ENCODE peak calls at places on chromosomes 12 and 14, in four cellular contexts. M, O, W and Z are unnamed samples.

GRCh38 chr12:114294303-114294685 is 111.7 kb downstream of the TBX5 start:
- DNase-seq in O (no peak), W (no peak), M (no peak), Z (no peak)

GRCh38 chr12:104143002-104143401 is 5.0 kb upstream of the NFYB start:
- DNase-seq in M (no peak), O (no peak), W (no peak), Z (no peak)

GRCh38 chr12:47881826-47882427 is 22.9 kb downstream of the VDR start:
- DNase-seq in M (no peak), W (no peak), O (no peak), Z (no peak)

GRCh38 chr12:18345021-18345735 is 83.9 kb downstream of the PIK3C2G start:
- DNase-seq in M (no peak), O (no peak), W (no peak), Z (no peak)

GRCh38 chr14:37834275-37834674 is 238.8 kb downstream of the TTC6 start:
- DNase-seq in M (no peak), W (no peak), O (no peak), Z (no peak)

GRCh38 chr14:34710744-34711143 is 3.6 kb downstream of the CFL2 start:
- DNase-seq in W (no peak), O (no peak), M (no peak), Z (no peak)

GRCh38 chr14:99146991-99147740 is 124.8 kb downstream of the BCL11B start:
- DNase-seq in W (no peak), M (no peak), O (no peak), Z (no peak)

GRCh38 chr12:123971770-123972447 is 722 bp downstream of the CCDC92 start:
- DNase-seq in M (peak; percentile 27), W (no peak), O (peak; percentile 58), Z (no peak)

GRCh38 chr12:42090899-42091298 is 53.8 kb downstream of the GXYLT1 start:
- DNase-seq in W (no peak), M (no peak), O (no peak), Z (no peak)

GRCh38 chr14:94081386-94081820 is 293 bp downstream of the IFI27L1 start:
- DNase-seq in W (no peak), O (no peak), M (no peak), Z (no peak)

GRCh38 chr12:112347521-112347920 is 34.7 kb downstream of the HECTD4 start:
- DNase-seq in O (no peak), M (no peak), W (no peak), Z (no peak)

GRCh38 chr12:5889381-5890047 is 55.5 kb downstream of the ANO2 start:
- DNase-seq in O (peak; percentile 26), M (peak; percentile 19), W (no peak), Z (peak; percentile 62)

GRCh38 chr12:106245767-106246166 is 2.1 kb downstream of the CKAP4 start:
- DNase-seq in M (no peak), O (no peak), W (no peak), Z (peak; percentile 79)

GRCh38 chr12:120085920-120086319 is 30.6 kb downstream of the RAB35 start:
- DNase-seq in M (no peak), O (no peak), W (no peak), Z (no peak)

GRCh38 chr14:92690171-92691011 is 58.0 kb downstream of the LGMN start:
- DNase-seq in W (no peak), M (peak; percentile 36), O (peak; percentile 45), Z (peak; percentile 59)

DNA sequence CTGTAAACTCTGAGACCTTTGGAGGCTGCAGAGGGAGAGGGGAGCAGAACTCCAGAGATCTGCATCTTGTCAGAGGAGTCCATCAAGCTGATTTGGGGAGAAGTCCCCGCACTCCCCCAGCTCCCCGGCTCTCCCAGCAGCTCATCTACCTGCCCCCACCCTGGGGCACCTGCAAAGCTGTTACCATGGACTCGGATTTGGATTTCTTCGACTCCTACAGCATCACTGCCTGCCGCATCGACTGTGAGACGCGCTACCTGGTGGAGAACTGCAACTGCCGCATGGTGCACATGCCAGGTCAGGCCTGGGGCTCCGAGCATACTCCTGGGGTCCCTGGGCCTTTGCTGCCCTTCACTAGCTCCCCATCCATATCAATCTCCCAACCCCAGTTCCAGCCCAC is 6.9 kb upstream of the SMARCD1 start:
- DNase-seq in O (no peak), M (no peak), W (no peak), Z (no peak)
- TF ChIP-seq ATF3 in O (no peak), M (no peak), W (no peak), Z (no peak)

DNA sequence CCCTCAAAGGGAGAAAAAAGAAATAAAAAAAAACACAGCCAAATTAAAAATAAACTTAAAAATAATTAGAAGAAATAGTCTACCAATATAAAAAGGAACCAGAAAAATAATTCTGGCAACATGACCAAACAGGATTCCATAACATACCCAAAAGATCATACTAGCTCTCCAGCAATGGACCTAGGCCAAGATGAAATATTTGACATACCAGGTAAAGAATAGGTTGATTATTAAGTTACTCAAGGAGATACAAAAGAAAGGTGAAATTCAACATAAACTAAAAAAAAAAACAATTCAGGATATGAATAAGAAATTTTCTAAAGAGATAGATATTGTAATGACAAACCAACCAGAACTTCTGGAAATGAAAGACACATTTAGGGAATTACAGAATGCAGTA is 121.4 kb upstream of the SCAF11 start:
- DNase-seq in O (no peak), W (no peak), M (no peak), Z (no peak)
- TF ChIP-seq ZBTB33 in O (no peak), W (no peak), M (no peak), Z (no peak)

GRCh38 chr12:89450922-89451321 is 73.7 kb downstream of the GALNT4 start:
- DNase-seq in W (no peak), M (no peak), O (peak; percentile 6), Z (no peak)

GRCh38 chr12:89448526-89448925 is 76.1 kb downstream of the GALNT4 start:
- DNase-seq in M (no peak), W (no peak), O (no peak), Z (no peak)

GRCh38 chr12:89453121-89453520 is 71.5 kb downstream of the GALNT4 start:
- DNase-seq in M (no peak), W (no peak), O (no peak), Z (no peak)

GRCh38 chr12:89451876-89452275 is 72.7 kb downstream of the GALNT4 start:
- DNase-seq in M (no peak), O (no peak), W (no peak), Z (no peak)

DNA sequence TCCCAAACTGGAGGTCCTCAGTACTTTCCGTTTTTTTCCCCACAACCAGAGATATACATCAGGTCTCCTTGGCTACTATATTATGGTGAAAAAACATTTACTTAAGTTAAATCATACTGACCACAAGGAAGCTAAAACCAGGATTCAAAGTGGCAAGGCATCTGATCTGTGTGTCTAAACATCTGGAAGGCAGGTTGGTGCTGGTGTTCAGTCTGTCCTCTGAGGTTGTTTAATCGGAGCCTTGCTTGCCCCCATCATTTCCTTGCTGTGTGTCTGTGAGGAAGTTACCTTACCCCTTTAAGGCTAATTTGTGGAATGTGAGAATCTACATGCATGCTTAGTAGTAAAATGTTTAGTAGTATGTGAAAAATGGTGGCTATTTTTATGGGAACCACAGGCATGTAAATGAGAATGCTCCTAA is 75.6 kb downstream of the GALNT4 start:
- DNase-seq in W (no peak), M (no peak), O (no peak), Z (no peak)
- TF ChIP-seq ATF3 in W (no peak), M (no peak), O (no peak), Z (no peak)

DNA sequence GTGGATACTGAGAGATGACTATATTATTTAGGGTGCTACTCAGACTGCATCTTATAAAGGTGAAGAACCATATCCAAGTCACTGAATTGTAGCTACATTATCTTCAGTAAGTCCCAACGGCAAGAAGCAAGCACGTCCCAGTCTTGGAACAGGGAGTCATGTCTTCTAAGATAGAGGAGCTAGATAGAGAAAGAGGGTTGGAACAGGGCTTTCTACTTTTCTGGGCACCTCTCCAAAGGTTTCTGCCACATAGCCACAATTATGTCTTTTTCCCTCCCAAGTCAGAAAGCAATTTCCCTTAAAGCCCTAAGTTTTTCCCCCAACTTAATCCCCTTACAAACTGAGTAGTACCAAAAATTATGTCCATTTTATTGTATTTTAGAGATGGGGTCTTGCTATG is 22.4 kb downstream of the MAPK1IP1L start:
- DNase-seq in M (no peak), O (no peak), W (no peak), Z (no peak)
- TF ChIP-seq ZBTB33 in M (no peak), O (no peak), W (no peak), Z (no peak)

GRCh38 chr14:100900837-100901390 is 2.6 kb downstream of the RTL1 start:
- DNase-seq in M (peak; percentile 69), W (no peak), O (peak; percentile 72), Z (peak; percentile 41)

GRCh38 chr14:100898935-100899840 is 4.3 kb downstream of the RTL1 start:
- DNase-seq in O (no peak), W (no peak), M (no peak), Z (no peak)

GRCh38 chr14:100898465-100898864 is 5.1 kb downstream of the RTL1 start:
- DNase-seq in M (no peak), W (no peak), O (no peak), Z (no peak)

GRCh38 chr14:100901391-100902183 is 1.9 kb downstream of the RTL1 start:
- DNase-seq in W (no peak), M (no peak), O (no peak), Z (no peak)

DNA sequence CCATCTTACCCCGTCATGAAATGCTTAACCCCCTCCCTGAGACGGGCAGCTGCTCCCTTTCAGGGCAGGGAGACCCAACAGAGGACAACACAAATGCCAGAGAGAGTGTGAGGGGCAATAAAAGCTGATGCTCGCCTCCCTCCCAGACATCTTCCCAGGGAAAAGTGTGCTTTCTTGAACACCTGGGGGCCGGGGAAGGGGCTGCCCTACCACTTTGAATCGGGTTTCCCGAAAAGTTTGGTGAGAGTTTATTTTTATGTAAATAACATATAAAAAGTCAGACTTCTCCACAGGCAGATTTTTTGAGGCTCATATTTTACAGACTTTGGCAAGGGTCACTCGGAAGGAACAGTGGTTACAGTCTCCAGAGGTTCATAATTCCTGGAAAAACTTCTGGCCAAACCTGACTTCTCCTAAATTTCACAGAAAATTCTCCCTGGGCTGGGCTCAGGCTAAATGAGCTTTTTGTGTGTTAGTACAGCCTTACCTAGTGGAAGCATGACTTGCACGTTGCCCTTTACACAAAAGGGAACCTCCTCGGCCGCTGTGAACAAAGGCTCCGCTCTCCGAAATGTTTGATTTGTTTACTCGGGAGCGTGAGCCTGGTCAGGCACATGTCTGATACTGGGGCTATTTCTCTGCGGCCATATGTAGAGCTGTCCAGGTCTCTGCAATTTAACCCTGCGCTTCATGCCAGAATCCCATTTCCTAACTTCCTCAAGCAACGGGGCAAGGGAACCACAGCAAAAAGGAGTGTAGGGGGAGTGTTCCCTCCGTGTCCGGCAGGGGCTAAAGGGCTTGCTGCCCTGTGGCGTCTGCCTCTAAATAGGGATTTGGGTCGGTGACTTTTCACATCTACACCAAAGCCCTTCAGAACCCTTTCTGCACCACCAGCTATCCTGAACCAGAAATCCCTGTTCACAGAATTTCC is 3.4 kb downstream of the RTL1 start:
- DNase-seq in O (peak; percentile 91), W (no peak), M (peak; percentile 37), Z (no peak)
- TF ChIP-seq ATF3 in O (no peak), W (no peak), M (no peak), Z (no peak)